ENCODE peak calls at places on chromosomes 3 and 15, in seven cellular contexts. C is kidney; U is foreskin fibroblast; N is A549; F is Jurkat, Clone E6-1; V is sigmoid colon; G is upper lobe of left lung. Y is an unnamed sample.

GRCh38 chr3:65636326-65636725 is 402.4 kb downstream of the MAGI1 start:
- DNase-seq in U (no peak), G (no peak), V (no peak), C (no peak), F (no peak), N (no peak), Y (no peak)

GRCh38 chr15:81195339-81195864 is 1.3 kb upstream of the IL16 start:
- DNase-seq in N (no peak), U (no peak), G (no peak), F (no peak), V (no peak), C (no peak), Y (no peak)

GRCh38 chr15:89150762-89151305 is 62.6 kb downstream of the ABHD2 start:
- DNase-seq in N (no peak), V (peak), C (no peak), F (no peak), U (no peak), G (peak), Y (no peak)

GRCh38 chr3:9649791-9650521 is 651 bp downstream of the MTMR14 start:
- DNase-seq in C (no peak), V (no peak), U (peak), F (no peak), N (peak), G (peak), Y (no peak)

GRCh38 chr3:50316657-50317242 is 5.8 kb downstream of the HYAL2 start:
- DNase-seq in F (no peak), G (peak), V (no peak), C (peak), N (no peak), U (no peak), Y (no peak)

GRCh38 chr15:23642413-23643044 is 5.1 kb downstream of the MAGEL2 start:
- DNase-seq in C (peak), F (peak), V (peak), U (peak), N (peak), G (peak), Y (no peak)

GRCh38 chr3:53773586-53774368 is 72.4 kb downstream of the CHDH start:
- DNase-seq in V (no peak), U (peak), N (no peak), F (no peak), G (peak), C (no peak), Y (peak)

GRCh38 chr3:174116421-174116820 is 718.9 kb downstream of the NLGN1 start:
- DNase-seq in G (no peak), F (no peak), N (no peak), C (no peak), V (no peak), U (peak), Y (peak)

GRCh38 chr3:141151439-141151838 is 80.2 kb upstream of the PXYLP1 start:
- DNase-seq in N (no peak), U (no peak), G (no peak), V (no peak), F (no peak), C (no peak), Y (no peak)

GRCh38 chr3:88149146-88149515 is 628 bp upstream of the C3orf38 start:
- DNase-seq in U (peak), C (no peak), G (no peak), V (no peak), F (no peak), N (peak), Y (no peak)

GRCh38 chr15:71800835-71801745 is 9.3 kb upstream of the NR2E3 start:
- DNase-seq in V (no peak), G (peak), N (peak), F (peak), C (no peak), U (peak), Y (peak)

GRCh38 chr15:76339302-76340197 is 3.0 kb downstream of the ISL2 start:
- DNase-seq in F (no peak), V (no peak), G (no peak), C (no peak), U (peak), N (no peak), Y (no peak)
- H3K4me3 ChIP-seq in F (no peak), V (peak), G (peak), C (peak), U (peak), N (no peak), Y (peak)

GRCh38 chr3:39255503-39256325 is 24.1 kb downstream of the CX3CR1 start:
- DNase-seq in G (peak), U (no peak), V (no peak), C (no peak), F (no peak), N (no peak), Y (no peak)
- H3K4me3 ChIP-seq in G (no peak), U (no peak), V (no peak), C (no peak), F (no peak), N (no peak), Y (no peak)

GRCh38 chr15:26967719-26968269 is 3.2 kb upstream of the GABRG3 start:
- DNase-seq in G (no peak), C (no peak), N (no peak), V (no peak), F (no peak), U (no peak), Y (no peak)
- H3K4me3 ChIP-seq in G (no peak), C (no peak), N (peak), V (no peak), F (no peak), U (peak), Y (peak)

GRCh38 chr3:127337911-127338531 is 50.2 kb upstream of the PRR20G start:
- DNase-seq in C (no peak), F (no peak), N (no peak), U (no peak), V (no peak), G (no peak), Y (no peak)
- H3K4me3 ChIP-seq in C (no peak), F (no peak), N (no peak), U (no peak), V (no peak), G (no peak), Y (no peak)

GRCh38 chr3:180678231-180678630 is 1.1 kb downstream of the CCDC39 start:
- DNase-seq in G (no peak), N (no peak), C (no peak), V (no peak), U (no peak), F (no peak), Y (no peak)
- H3K4me3 ChIP-seq in G (no peak), N (no peak), C (no peak), V (no peak), U (no peak), F (no peak), Y (no peak)

DNA sequence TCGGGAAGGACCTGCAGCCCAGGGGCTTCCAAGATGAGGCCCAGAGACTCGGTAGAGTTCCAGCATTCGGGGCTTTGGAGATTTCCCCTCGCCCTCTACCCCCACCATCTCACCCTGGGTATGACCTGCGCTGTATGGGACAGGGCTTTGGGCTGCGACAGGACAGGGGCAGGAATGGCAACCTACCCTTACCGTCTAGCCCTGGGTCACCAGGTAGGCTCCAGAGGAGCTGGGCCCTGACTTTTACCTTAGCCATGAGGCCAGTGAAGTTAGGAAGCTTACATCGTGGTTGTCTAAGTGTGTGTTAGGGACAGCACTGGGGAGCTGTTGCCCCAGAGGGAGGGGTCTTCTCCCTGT is 683 bp downstream of the PPM1M start:
- DNase-seq in U (no peak), F (no peak), V (no peak), N (no peak), G (no peak), C (no peak), Y (no peak)
- H3K4me3 ChIP-seq in U (peak), F (peak), V (peak), N (peak), G (peak), C (peak), Y (peak)

DNA sequence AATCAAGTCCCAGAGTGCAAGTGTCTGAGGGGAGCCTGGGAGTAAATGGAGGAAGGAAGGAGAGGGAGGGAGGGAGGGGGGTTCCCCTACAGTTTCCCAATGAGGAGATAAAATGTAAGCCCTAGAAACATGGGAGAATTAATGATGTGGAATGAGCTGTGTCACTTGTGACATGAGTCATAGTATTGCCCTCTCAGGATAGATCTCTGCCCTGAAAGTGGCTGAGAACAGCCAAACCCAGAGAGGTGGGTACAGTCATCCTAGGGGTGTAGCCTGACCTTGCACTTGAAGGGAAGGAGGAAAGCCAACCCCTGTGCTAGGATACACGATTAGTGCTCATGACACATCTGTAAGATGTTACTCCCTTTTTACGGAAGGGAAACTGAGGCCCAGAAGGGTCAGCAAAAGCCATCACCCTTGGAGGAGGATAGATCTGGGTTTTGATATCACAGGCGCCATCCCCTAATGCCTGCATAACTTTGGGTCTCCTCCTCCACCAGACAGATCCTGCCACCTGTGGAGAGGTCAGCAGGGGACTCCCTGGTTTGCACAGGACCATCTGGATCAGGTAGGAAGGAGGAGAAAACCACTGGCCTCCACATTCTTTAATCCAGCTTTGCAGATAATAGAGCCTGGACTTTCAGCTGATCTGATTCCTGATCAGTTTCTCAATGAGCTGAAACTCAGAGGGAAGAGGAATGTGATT is 23.1 kb upstream of the USP3 start:
- DNase-seq in U (peak), G (no peak), V (no peak), N (peak), F (no peak), C (peak), Y (no peak)
- H3K4me3 ChIP-seq in U (no peak), G (no peak), V (no peak), N (no peak), F (no peak), C (no peak), Y (no peak)

DNA sequence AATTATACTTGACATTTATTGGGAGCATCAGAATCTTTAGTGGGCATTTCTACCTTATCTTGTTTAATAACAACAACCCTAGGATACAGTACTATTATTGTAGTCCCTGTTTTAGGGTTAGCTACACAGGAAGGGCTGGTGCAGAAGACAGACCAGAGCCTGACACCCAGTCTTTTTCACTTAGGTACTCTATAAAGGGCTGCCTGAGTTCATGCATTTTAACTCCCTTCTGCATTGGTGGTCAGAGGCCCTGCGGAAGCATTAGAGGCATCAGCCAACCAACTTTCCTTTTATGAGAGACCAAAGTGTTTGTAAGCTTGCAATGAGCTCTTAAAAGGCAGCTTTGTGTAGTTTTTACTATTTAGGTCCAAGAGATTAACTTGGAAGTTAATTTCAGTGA is 105.4 kb downstream of the PLCL2 start:
- DNase-seq in C (no peak), U (no peak), G (no peak), V (no peak), F (no peak), N (no peak), Y (no peak)
- H3K4me3 ChIP-seq in C (no peak), U (no peak), G (no peak), V (no peak), F (no peak), N (no peak), Y (no peak)